ENCODE peak calls at places on chromosomes 2 and 18, in ten cellular contexts. E, G, Z, F, R, W, P, X, B and J are unnamed samples.
A peak's percentile ranks its signal among the peaks of the same experiment; 100 is the strongest.

GRCh38 chr2:161708350-161708974 is 84.2 kb downstream of the SLC4A10 start:
- DNase-seq in Z (no peak), R (no peak), X (no peak), B (no peak), E (no peak), P (no peak), G (no peak), W (no peak), F (no peak), J (peak; percentile 2)

GRCh38 chr2:203399031-203399430 is 70.8 kb downstream of the ABI2 start:
- DNase-seq in B (no peak), G (no peak), P (no peak), R (no peak), F (no peak), E (peak; percentile 32), Z (no peak), X (no peak), W (no peak), J (peak; percentile 58)

GRCh38 chr18:24595556-24595955 is 135.1 kb downstream of the HRH4 start:
- DNase-seq in P (peak; percentile 69), W (no peak), F (peak; percentile 78), G (no peak), E (no peak), B (no peak), Z (no peak), R (no peak), X (no peak), J (no peak)

GRCh38 chr2:157160131-157160530 is 97.4 kb upstream of the GALNT5 start:
- DNase-seq in Z (no peak), X (no peak), F (no peak), P (no peak), W (no peak), G (no peak), E (no peak), R (no peak), B (no peak), J (no peak)

GRCh38 chr2:138090330-138090729 is 126.1 kb downstream of the HNMT start:
- DNase-seq in E (peak; percentile 79), R (peak; percentile 54), X (no peak), W (no peak), Z (peak; percentile 68), P (no peak), G (peak; percentile 64), F (peak; percentile 18), B (no peak), J (peak; percentile 65)

GRCh38 chr18:26335139-26335933 is 109.1 kb downstream of the TAF4B start:
- DNase-seq in E (no peak), X (no peak), R (no peak), P (no peak), Z (peak; percentile 4), G (peak; percentile 15), B (no peak), F (no peak), W (no peak), J (no peak)

GRCh38 chr2:224357098-224357901 is 44.6 kb downstream of the FAM124B start:
- DNase-seq in G (peak; percentile 64), B (no peak), E (peak; percentile 79), R (peak; percentile 77), F (peak; percentile 71), P (peak; percentile 44), W (peak; percentile 30), Z (peak; percentile 73), X (no peak), J (peak; percentile 66)

GRCh38 chr2:95121150-95121494 is 486 bp downstream of the MRPS5 start:
- DNase-seq in F (no peak), G (peak; percentile 23), B (no peak), W (no peak), R (no peak), E (peak; percentile 46), X (no peak), Z (peak; percentile 32), P (no peak), J (peak; percentile 28)

GRCh38 chr2:240456607-240457222 is 21.3 kb downstream of the GPC1 start:
- DNase-seq in B (no peak), E (no peak), Z (no peak), F (no peak), P (no peak), G (no peak), X (no peak), R (no peak), W (no peak), J (no peak)

GRCh38 chr2:105766300-105766866 is 21.7 kb downstream of the NCK2 start:
- DNase-seq in P (no peak), E (no peak), X (no peak), Z (no peak), G (no peak), B (no peak), R (no peak), F (no peak), W (no peak), J (no peak)

GRCh38 chr18:49335677-49336076 is 124.8 kb downstream of the DYM start:
- DNase-seq in Z (no peak), G (no peak), W (no peak), P (peak; percentile 19), X (no peak), B (no peak), E (no peak), R (no peak), F (no peak), J (no peak)

GRCh38 chr18:57475408-57475807 is 40.2 kb downstream of the ONECUT2 start:
- DNase-seq in Z (no peak), W (no peak), E (no peak), F (no peak), R (no peak), X (no peak), P (no peak), B (no peak), G (no peak), J (no peak)

GRCh38 chr2:85066874-85067351 is 66.3 kb upstream of the TCF7L1 start:
- DNase-seq in E (peak; percentile 87), P (peak; percentile 88), W (peak; percentile 74), X (peak; percentile 42), B (peak; percentile 82), G (peak; percentile 84), R (peak; percentile 92), F (peak; percentile 86), Z (peak; percentile 88), J (peak; percentile 86)
- TF ChIP-seq CTCF in E (peak; percentile 83), P (peak; percentile 83), W (peak; percentile 91), X (peak; percentile 72), B (peak; percentile 85), G (peak; percentile 83), R (peak; percentile 62), F (peak; percentile 72), Z (peak; percentile 89), J (peak; percentile 85)

GRCh38 chr2:147198651-147199171 is 646.1 kb upstream of the ACVR2A start:
- DNase-seq in G (no peak), Z (no peak), F (no peak), W (no peak), B (no peak), P (no peak), E (no peak), R (no peak), X (no peak), J (no peak)
- H3K4me3 ChIP-seq in G (no peak overlapping the region), Z (no peak overlapping the region), F (no peak overlapping the region), W (no peak overlapping the region), B (no peak overlapping the region), P (no peak overlapping the region), E (no peak overlapping the region), R (no peak overlapping the region), X (no peak overlapping the region), J (no peak overlapping the region)

DNA sequence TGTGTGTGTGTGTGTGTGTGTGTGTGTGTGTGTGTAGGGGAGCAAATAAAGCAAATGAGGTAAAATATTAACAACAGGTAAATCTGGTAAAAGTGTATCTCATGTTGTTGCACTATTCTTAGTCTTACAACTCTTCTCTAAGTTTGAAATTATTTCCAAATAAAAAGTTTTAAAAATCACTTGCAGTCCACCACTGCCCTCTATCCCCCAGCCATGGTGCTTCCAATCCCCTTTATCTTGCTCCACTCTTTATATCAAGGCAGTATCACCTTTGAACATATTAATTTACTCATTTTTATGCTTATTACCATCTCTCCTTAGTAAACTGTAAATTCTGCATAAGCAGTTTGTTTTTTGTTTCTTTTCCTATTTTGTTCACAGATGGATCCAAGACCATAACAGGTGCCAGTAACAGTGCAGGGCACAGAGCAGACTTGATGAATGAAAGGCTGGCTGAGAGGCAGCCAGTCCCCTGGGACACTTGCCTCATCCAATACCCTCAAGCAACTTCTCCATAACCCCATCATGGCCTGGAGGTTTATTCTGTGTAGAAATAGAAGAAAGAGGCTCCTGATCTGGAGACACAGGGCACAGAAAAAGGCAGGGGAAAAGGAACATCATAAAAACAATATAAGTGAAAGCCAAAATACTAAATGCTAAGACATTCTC is 67.6 kb downstream of the LDAH start:
- DNase-seq in E (peak; percentile 7), X (no peak), G (no peak), Z (peak; percentile 2), P (no peak), B (no peak), R (no peak), W (no peak), F (no peak), J (peak; percentile 4)
- TF ChIP-seq CTCF in E (no peak), X (no peak), G (peak; percentile 39), Z (peak; percentile 32), P (no peak), B (peak; percentile 11), R (no peak), W (peak; percentile 47), F (no peak), J (no peak)

DNA sequence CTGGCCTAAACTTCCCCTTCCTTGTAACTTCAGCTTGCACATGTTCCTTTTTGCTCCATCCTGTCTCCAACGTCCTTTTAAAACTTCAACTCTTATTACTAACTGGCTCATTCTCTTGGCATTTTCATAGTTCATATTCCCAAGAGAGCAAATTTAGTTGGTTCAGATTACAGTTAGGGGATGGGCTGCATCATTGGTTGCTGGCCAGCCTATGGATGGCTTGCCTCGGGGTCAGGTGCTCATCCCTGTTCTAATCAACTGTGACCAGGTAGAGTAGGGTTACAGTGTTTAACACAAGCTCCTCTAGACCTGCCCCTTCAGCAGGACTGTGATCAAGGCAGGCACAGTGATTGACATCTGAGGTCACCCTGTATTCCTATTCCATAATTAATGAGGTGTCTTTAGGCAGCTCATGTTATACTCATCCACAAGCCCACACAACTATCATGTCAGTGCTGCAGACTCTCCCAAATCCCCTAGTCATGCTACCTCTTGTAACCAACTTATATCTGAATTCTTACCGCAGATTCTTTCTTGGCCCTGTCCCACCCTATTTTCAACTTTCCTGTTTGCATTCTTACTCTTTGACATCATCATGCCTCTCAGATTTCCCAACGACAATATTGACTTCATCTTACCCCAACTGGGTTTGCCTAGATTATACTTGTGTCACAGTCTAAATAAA is 293.3 kb downstream of the MTX2 start:
- DNase-seq in Z (peak; percentile 7), E (peak; percentile 79), F (no peak), W (no peak), P (no peak), B (no peak), G (peak; percentile 63), X (no peak), R (no peak), J (peak; percentile 70)
- H3K4me3 ChIP-seq in Z (no peak overlapping the region), E (no peak overlapping the region), F (no peak overlapping the region), W (no peak overlapping the region), P (no peak overlapping the region), B (no peak overlapping the region), G (no peak overlapping the region), X (no peak overlapping the region), R (no peak overlapping the region), J (no peak overlapping the region)

GRCh38 chr2:57549642-57550102 is 496.9 kb upstream of the VRK2 start:
- DNase-seq in B (no peak), Z (no peak), X (no peak), G (no peak), P (no peak), R (no peak), F (no peak), E (peak; percentile 25), W (no peak), J (peak; percentile 8)
- TF ChIP-seq CTCF in B (no peak), Z (no peak), X (no peak), G (peak; percentile 41), P (peak; percentile 55), R (no peak), F (no peak), E (peak; percentile 35), W (peak; percentile 7), J (peak; percentile 44)